ENCODE peak calls at places on chromosomes 1 and 21, in ten cellular contexts. B, N, D, Y, Z, R, T, K, V and X are unnamed samples.
A peak's percentile ranks its signal among the peaks of the same experiment; 100 is the strongest.

GRCh38 chr21:28833181-28833580 is 159.5 kb downstream of the LTN1 start:
- DNase-seq in B (no peak), Z (peak; percentile 5), R (no peak), D (no peak), V (no peak), T (no peak), Y (no peak), N (no peak), K (no peak), X (no peak)

GRCh38 chr1:27137544-27138075 is 17.3 kb downstream of the SLC9A1 start:
- DNase-seq in T (peak; percentile 42), V (no peak), K (no peak), Y (no peak), Z (no peak), R (no peak), N (no peak), B (no peak), D (peak; percentile 87), X (no peak)

GRCh38 chr1:160129046-160129445 is 13.5 kb downstream of the ATP1A2 start:
- DNase-seq in Y (no peak), K (no peak), R (no peak), T (no peak), N (peak; percentile 84), Z (peak; percentile 38), V (no peak), B (no peak), D (peak; percentile 67), X (no peak)

GRCh38 chr1:218299416-218299815 is 14.3 kb downstream of the RRP15 start:
- DNase-seq in Y (no peak), T (no peak), N (peak; percentile 27), D (no peak), Z (peak; percentile 77), B (no peak), R (peak; percentile 23), V (no peak), K (peak; percentile 32), X (no peak)

GRCh38 chr1:33599516-33600115 is 127.2 kb downstream of the ZSCAN20 start:
- DNase-seq in Z (no peak), T (no peak), D (no peak), B (no peak), V (no peak), N (no peak), Y (no peak), K (no peak), R (no peak), X (no peak)

GRCh38 chr1:203148127-203148526 is 20.6 kb downstream of the ADORA1 start:
- DNase-seq in T (no peak), N (peak; percentile 41), D (no peak), Z (no peak), V (no peak), B (no peak), Y (no peak), K (no peak), R (no peak), X (no peak)

GRCh38 chr1:171141336-171142051 is 43.6 kb upstream of the FMO2 start:
- DNase-seq in Y (no peak), Z (peak; percentile 96), K (no peak), N (peak; percentile 43), R (peak; percentile 64), T (peak; percentile 45), B (no peak), V (no peak), D (no peak), X (no peak)

GRCh38 chr1:26950602-26951001 is 9.7 kb downstream of the KDF1 start:
- DNase-seq in T (no peak), R (no peak), K (no peak), D (no peak), Z (no peak), B (no peak), N (no peak), V (no peak), Y (no peak), X (no peak)

GRCh38 chr1:234925440-234926251 is 203.0 kb downstream of the TOMM20 start:
- DNase-seq in N (peak; percentile 95), Z (peak; percentile 99), T (no peak), B (no peak), V (no peak), R (peak; percentile 99), Y (no peak), K (peak; percentile 88), D (no peak), X (peak; percentile 17)

GRCh38 chr1:151847867-151848596 is 5.5 kb downstream of the THEM5 start:
- DNase-seq in V (no peak), R (no peak), D (no peak), T (no peak), K (no peak), N (peak; percentile 70), Z (no peak), Y (no peak), B (no peak), X (no peak)

GRCh38 chr1:174837386-174837785 is 162.4 kb upstream of the CACYBP start:
- DNase-seq in T (no peak), D (no peak), N (no peak), B (no peak), K (no peak), Y (no peak), V (no peak), R (no peak), Z (no peak), X (no peak)

GRCh38 chr1:173573596-173573995 is 29.3 kb downstream of the SLC9C2 start:
- DNase-seq in R (no peak), K (no peak), B (no peak), T (no peak), Y (no peak), N (peak; percentile 71), D (no peak), V (no peak), Z (no peak), X (no peak)

GRCh38 chr1:33656467-33656866 is 184.0 kb downstream of the ZSCAN20 start:
- DNase-seq in K (no peak), N (no peak), R (no peak), T (no peak), D (no peak), V (no peak), Y (no peak), B (no peak), Z (no peak), X (no peak)

GRCh38 chr1:20411196-20411980 is 74.6 kb downstream of the CAMK2N1 start:
- DNase-seq in V (no peak), Z (peak; percentile 97), T (no peak), D (no peak), N (peak; percentile 91), Y (no peak), R (peak; percentile 71), B (no peak), K (peak; percentile 82), X (no peak)

GRCh38 chr21:41747943-41748738 is 18.7 kb downstream of the RIPK4 start:
- DNase-seq in Z (no peak), R (no peak), V (no peak), B (no peak), D (no peak), N (no peak), T (no peak), K (no peak), Y (no peak), X (no peak)

GRCh38 chr21:28537371-28538079 is 455.2 kb downstream of the LTN1 start:
- DNase-seq in N (no peak), D (no peak), T (no peak), R (peak; percentile 96), B (no peak), V (no peak), K (peak; percentile 28), Z (peak; percentile 100), Y (no peak), X (no peak)

GRCh38 chr1:7062346-7063061 is 277.2 kb downstream of the CAMTA1 start:
- DNase-seq in N (peak; percentile 52), B (no peak), D (peak; percentile 64), Y (no peak), R (no peak), V (no peak), K (no peak), Z (no peak), T (no peak), X (no peak)

GRCh38 chr1:161085165-161085564 is 4.2 kb downstream of the NECTIN4 start:
- DNase-seq in N (peak; percentile 83), Y (no peak), B (no peak), T (no peak), D (no peak), V (no peak), Z (no peak), R (no peak), K (no peak), X (no peak)

GRCh38 chr1:30199563-30199962 is 523.8 kb downstream of the MATN1 start:
- DNase-seq in K (no peak), V (no peak), Z (no peak), T (no peak), D (no peak), N (no peak), B (no peak), R (no peak), Y (no peak), X (no peak)

GRCh38 chr1:61139324-61140055 is 57.1 kb downstream of the NFIA start:
- DNase-seq in B (no peak), R (no peak), N (no peak), K (peak; percentile 18), V (no peak), Z (peak; percentile 20), Y (no peak), T (no peak), D (no peak), X (no peak)

GRCh38 chr1:216723274-216723780 is at the start of gene ESRRG:
- DNase-seq in V (no peak), Y (no peak), K (peak; percentile 6), Z (peak; percentile 17), T (peak; percentile 64), R (no peak), N (no peak), B (no peak), D (peak; percentile 78), X (no peak)

GRCh38 chr1:34113362-34113761 is 51.7 kb downstream of the CSMD2 start:
- DNase-seq in K (no peak), N (no peak), Z (no peak), R (no peak), V (no peak), Y (no peak), D (no peak), B (no peak), T (no peak), X (no peak)

GRCh38 chr1:30778156-30778978 is 20.8 kb upstream of the LAPTM5 start:
- DNase-seq in R (no peak), V (no peak), B (no peak), T (no peak), N (peak; percentile 95), Z (peak; percentile 85), D (no peak), Y (no peak), K (no peak), X (no peak)

GRCh38 chr1:230067441-230067870 is 418 bp downstream of the GALNT2 start:
- DNase-seq in Z (no peak), B (no peak), R (no peak), K (no peak), Y (no peak), T (no peak), D (no peak), V (no peak), N (peak; percentile 91), X (peak; percentile 15)

GRCh38 chr1:201405484-201405831 is 6.3 kb upstream of the LAD1 start:
- DNase-seq in Y (no peak), B (no peak), T (no peak), V (no peak), K (no peak), N (peak; percentile 42), Z (no peak), R (no peak), D (no peak), X (no peak)

GRCh38 chr1:7516341-7516740 is 254.8 kb upstream of the VAMP3 start:
- DNase-seq in Z (peak; percentile 41), R (no peak), T (peak; percentile 41), V (no peak), N (peak; percentile 77), Y (no peak), K (no peak), B (no peak), D (no peak), X (no peak)

GRCh38 chr1:179263121-179263520 is 30.5 kb upstream of the SOAT1 start:
- DNase-seq in Y (no peak), V (no peak), Z (no peak), K (no peak), R (no peak), T (no peak), N (no peak), D (no peak), B (no peak), X (no peak)

GRCh38 chr1:12065872-12066271 is 2.8 kb downstream of the TNFRSF8 start:
- DNase-seq in B (no peak), R (no peak), V (no peak), T (no peak), N (no peak), K (no peak), Y (no peak), Z (no peak), D (no peak), X (no peak)